ENCODE peak calls at places on chromosomes 2 and 18, in eight cellular contexts. H, W, R, U, Q, S, F and D are unnamed samples.

GRCh38 chr2:191245869-191246531 is 796 bp downstream of the MYO1B start:
- DNase-seq in H (peak), Q (peak), R (peak), S (peak), U (peak), W (no peak), F (peak), D (no peak)

GRCh38 chr18:50973367-50974126 is 5.7 kb downstream of the ELAC1 start:
- DNase-seq in U (no peak), W (no peak), H (no peak), Q (no peak), S (no peak), F (no peak), R (peak), D (no peak)

GRCh38 chr2:160465406-160465805 is 28.2 kb downstream of the RBMS1 start:
- DNase-seq in R (no peak), H (no peak), F (no peak), W (no peak), Q (no peak), S (no peak), U (no peak), D (no peak)

GRCh38 chr2:161580426-161580825 is 43.8 kb upstream of the SLC4A10 start:
- DNase-seq in Q (no peak), W (no peak), S (no peak), U (no peak), R (no peak), H (no peak), F (no peak), D (peak)

GRCh38 chr18:2070636-2071035 is 500.7 kb downstream of the METTL4 start:
- DNase-seq in R (peak), W (peak), F (no peak), S (no peak), Q (no peak), H (no peak), U (no peak), D (no peak)

GRCh38 chr2:239858179-239858578 is 167.0 kb downstream of the NDUFA10 start:
- DNase-seq in R (no peak), H (no peak), Q (no peak), W (no peak), F (no peak), S (no peak), U (no peak), D (peak)

GRCh38 chr2:172448544-172449267 is 21.3 kb downstream of the ITGA6 start:
- DNase-seq in S (no peak), U (no peak), F (no peak), H (no peak), W (no peak), R (no peak), Q (no peak), D (no peak)

GRCh38 chr18:32552421-32553030 is 81.8 kb upstream of the GAREM1 start:
- DNase-seq in R (peak), F (peak), W (peak), H (peak), S (peak), U (peak), Q (peak), D (peak)

GRCh38 chr18:13500227-13500865 is 226.0 kb downstream of the FAM210A start:
- DNase-seq in H (no peak), U (no peak), W (peak), F (peak), S (no peak), Q (peak), R (peak), D (peak)

GRCh38 chr18:6731197-6731596 is 1.7 kb downstream of the ARHGAP28 start:
- DNase-seq in Q (no peak), W (no peak), U (no peak), H (no peak), S (no peak), F (no peak), R (peak), D (no peak)

GRCh38 chr2:13522917-13523821 is 806.4 kb downstream of the TRIB2 start:
- DNase-seq in F (peak), W (no peak), H (no peak), R (peak), S (peak), Q (no peak), U (no peak), D (no peak)

GRCh38 chr18:12589419-12589818 is 68.5 kb downstream of the SPIRE1 start:
- DNase-seq in Q (no peak), U (no peak), H (no peak), F (no peak), W (no peak), R (no peak), S (no peak), D (no peak)

GRCh38 chr2:128513416-128514283 is 195.0 kb upstream of the HS6ST1 start:
- DNase-seq in H (no peak), S (no peak), F (no peak), R (no peak), Q (peak), W (no peak), U (no peak), D (peak)

GRCh38 chr2:2901384-2902345 is 476.0 kb downstream of the EIPR1 start:
- DNase-seq in Q (no peak), U (no peak), S (no peak), R (no peak), W (no peak), F (no peak), H (no peak), D (no peak)

GRCh38 chr18:8601277-8602032 is 7.8 kb upstream of the RAB12 start:
- DNase-seq in R (peak), U (no peak), F (no peak), H (no peak), W (no peak), Q (peak), S (no peak), D (peak)

GRCh38 chr18:22342625-22343024 is 75.1 kb downstream of the CTAGE1 start:
- DNase-seq in W (no peak), H (no peak), Q (no peak), R (peak), U (no peak), F (no peak), S (no peak), D (no peak)

GRCh38 chr2:29425866-29426265 is 310.7 kb downstream of the CLIP4 start:
- DNase-seq in W (no peak), F (no peak), S (no peak), H (no peak), R (no peak), Q (no peak), U (no peak), D (no peak)

GRCh38 chr2:101518470-101519172 is 43.7 kb upstream of the RFX8 start:
- DNase-seq in S (peak), R (peak), W (no peak), Q (no peak), H (no peak), U (no peak), F (no peak), D (peak)

GRCh38 chr2:161484061-161484460 is 68.0 kb downstream of the TBR1 start:
- DNase-seq in F (no peak), Q (no peak), R (no peak), S (no peak), H (no peak), W (no peak), U (no peak), D (no peak)

GRCh38 chr2:32832821-32833220 is 113.9 kb upstream of the LTBP1 start:
- DNase-seq in Q (no peak), S (no peak), W (no peak), U (no peak), F (no peak), R (no peak), H (no peak), D (no peak)

GRCh38 chr2:39665811-39666488 is at the start of gene TMEM178A:
- DNase-seq in H (no peak), Q (no peak), R (peak), W (peak), F (peak), U (peak), S (peak), D (no peak)

GRCh38 chr18:11419336-11419735 is 190.1 kb upstream of the SLC35G4 start:
- DNase-seq in F (no peak), Q (peak), U (no peak), W (no peak), R (no peak), S (no peak), H (no peak), D (no peak)

GRCh38 chr2:127884436-127884835 is 1.3 kb downstream of the AMMECR1L start:
- DNase-seq in F (no peak), H (no peak), W (no peak), S (no peak), R (peak), Q (no peak), U (no peak), D (peak)

GRCh38 chr2:17557596-17557995 is 17.1 kb downstream of the VSNL1 start:
- DNase-seq in S (no peak), H (no peak), Q (no peak), F (no peak), W (no peak), R (no peak), U (no peak), D (no peak)

GRCh38 chr18:50562686-50563085 is 2.8 kb downstream of the MAPK4 start:
- DNase-seq in Q (no peak), R (no peak), S (no peak), H (no peak), U (no peak), F (no peak), W (no peak), D (no peak)